ENCODE peak calls at places on chromosomes 13 and 19, in four cellular contexts. H is GM12878, E is K562, P is HepG2. Z is an unnamed sample.

GRCh38 chr13:113106666-113107065 is 1.1 kb downstream of the F7 start:
- DNase-seq in P (no peak), H (no peak), E (no peak), Z (no peak)

GRCh38 chr19:10112895-10113591 is 1.6 kb downstream of the P2RY11 start:
- DNase-seq in P (peak; percentile 47), H (no peak), E (peak; percentile 60), Z (no peak)

GRCh38 chr19:16208064-16208759 is 10.5 kb downstream of the AP1M1 start:
- DNase-seq in H (no peak), E (no peak), P (no peak), Z (no peak)

GRCh38 chr13:97124237-97124636 is 97.9 kb upstream of the MBNL2 start:
- DNase-seq in P (no peak), E (no peak), H (no peak), Z (no peak)

GRCh38 chr19:28485300-28485699 is 727.7 kb downstream of the UQCRFS1 start:
- DNase-seq in E (no peak), P (no peak), H (no peak), Z (no peak)

GRCh38 chr13:40232321-40232720 is 434.1 kb downstream of the FOXO1 start:
- DNase-seq in H (no peak), E (no peak), P (no peak), Z (no peak)

GRCh38 chr19:46515879-46516350 is 20.2 kb upstream of the PNMA8B start:
- DNase-seq in H (no peak), E (peak; percentile 79), P (peak; percentile 23), Z (peak; percentile 71)

GRCh38 chr19:7799640-7800355 is 30.2 kb upstream of the EVI5L start:
- DNase-seq in H (no peak), E (peak; percentile 60), P (peak; percentile 60), Z (peak; percentile 67)

GRCh38 chr13:80555796-80556195 is 214.9 kb upstream of the SPRY2 start:
- DNase-seq in P (no peak), H (no peak), E (peak; percentile 7), Z (no peak)

GRCh38 chr19:4067396-4068057 is 828 bp upstream of the ZBTB7A start:
- DNase-seq in E (peak; percentile 75), P (no peak), H (no peak), Z (no peak)

GRCh38 chr19:37979547-37980082 is 72.6 kb downstream of the SIPA1L3 start:
- DNase-seq in H (peak; percentile 69), E (no peak), P (peak; percentile 60), Z (no peak)

GRCh38 chr19:33394006-33394722 is 20.7 kb downstream of the CEBPG start:
- DNase-seq in P (peak; percentile 55), E (no peak), H (no peak), Z (no peak)

GRCh38 chr13:37791699-37792098 is 77.9 kb downstream of the TRPC4 start:
- DNase-seq in E (no peak), P (no peak), H (no peak), Z (no peak)

GRCh38 chr13:51729853-51730553 is 74.0 kb downstream of the DHRS12 start:
- DNase-seq in E (no peak), P (peak; percentile 70), H (no peak), Z (peak; percentile 21)

GRCh38 chr13:103044054-103044453 is 22.2 kb downstream of the SLC10A2 start:
- DNase-seq in P (no peak), H (no peak), E (no peak), Z (no peak)

GRCh38 chr13:36028359-36028758 is 102.8 kb downstream of the DCLK1 start:
- DNase-seq in P (no peak), E (no peak), H (no peak), Z (no peak)

GRCh38 chr13:53131361-53131760 is 102.7 kb downstream of the OLFM4 start:
- DNase-seq in P (no peak), E (no peak), H (no peak), Z (no peak)

GRCh38 chr13:32023096-32023495 is 8.5 kb upstream of the FRY start:
- DNase-seq in P (no peak), E (no peak), H (no peak), Z (no peak)

GRCh38 chr13:43730642-43731041 is 56.1 kb downstream of the ENOX1 start:
- DNase-seq in E (no peak), H (no peak), P (no peak), Z (no peak)

GRCh38 chr13:96992633-96993032 is 1.6 kb downstream of the OXGR1 start:
- DNase-seq in H (no peak), E (no peak), P (no peak), Z (no peak)

GRCh38 chr13:108595416-108596257 is 33.8 kb upstream of the MYO16 start:
- DNase-seq in E (no peak), P (no peak), H (no peak), Z (no peak)

GRCh38 chr19:51469629-51470028 is 8.7 kb upstream of the CEACAM18 start:
- DNase-seq in H (no peak), E (no peak), P (no peak), Z (no peak)

GRCh38 chr19:590396-590745 is 690 bp downstream of the HCN2 start:
- DNase-seq in H (no peak), E (peak; percentile 36), P (no peak), Z (no peak)

GRCh38 chr19:44308011-44308410 is 3.2 kb upstream of the ZNF235 start:
- DNase-seq in H (no peak), P (no peak), E (no peak), Z (no peak)

GRCh38 chr13:91017031-91017668 is 330.3 kb upstream of the MIR17HG start:
- DNase-seq in H (peak; percentile 9), P (no peak), E (peak; percentile 98), Z (peak; percentile 40)

GRCh38 chr13:30679483-30680330 is 55.6 kb upstream of the ALOX5AP start:
- DNase-seq in H (no peak), E (no peak), P (peak; percentile 20), Z (peak; percentile 19)

GRCh38 chr13:112249644-112250610 is 126.2 kb upstream of the SPACA7 start:
- DNase-seq in H (no peak), P (no peak), E (no peak), Z (no peak)

GRCh38 chr13:31074750-31075149 is 87.0 kb downstream of the HSPH1 start:
- DNase-seq in E (no peak), H (no peak), P (no peak), Z (no peak)

GRCh38 chr13:20772401-20773131 is 1.2 kb downstream of the EEF1AKMT1 start:
- DNase-seq in H (no peak), E (no peak), P (no peak), Z (no peak)

GRCh38 chr13:74077847-74078246 is 56.4 kb downstream of the KLF12 start:
- DNase-seq in P (no peak), E (no peak), H (no peak), Z (no peak)

GRCh38 chr13:30151398-30151797 is 156.0 kb downstream of the KATNAL1 start:
- DNase-seq in P (no peak), H (no peak), E (no peak), Z (no peak)

GRCh38 chr19:17549088-17549740 is 6.2 kb upstream of the COLGALT1 start:
- DNase-seq in E (no peak), H (no peak), P (no peak), Z (peak; percentile 36)

GRCh38 chr13:50357586-50358118 is 342.4 kb downstream of the KCNRG start:
- DNase-seq in E (peak; percentile 10), P (no peak), H (no peak), Z (no peak)

GRCh38 chr13:96963786-96964475 is 30.3 kb downstream of the OXGR1 start:
- DNase-seq in H (no peak), E (peak; percentile 5), P (no peak), Z (no peak)

GRCh38 chr13:24249586-24249985 is 59.8 kb upstream of the C1QTNF9 start:
- DNase-seq in E (no peak), P (no peak), H (no peak), Z (no peak)

GRCh38 chr19:4583961-4584669 is 24.6 kb upstream of the SEMA6B start:
- DNase-seq in E (peak; percentile 74), P (peak; percentile 97), H (no peak), Z (no peak)

GRCh38 chr13:69324109-69324886 is 783.3 kb upstream of the ATXN8OS start:
- DNase-seq in H (no peak), P (peak; percentile 3), E (no peak), Z (no peak)

GRCh38 chr13:19713186-19713965 is 69.4 kb downstream of the PSPC1 start:
- DNase-seq in E (no peak), H (peak; percentile 13), P (no peak), Z (no peak)

GRCh38 chr19:5711025-5711424 is 8.9 kb downstream of the LONP1 start:
- DNase-seq in H (no peak), P (no peak), E (peak; percentile 6), Z (no peak)
- TF ChIP-seq MYC in H (no peak), P (no peak), E (no peak), Z (no peak)

DNA sequence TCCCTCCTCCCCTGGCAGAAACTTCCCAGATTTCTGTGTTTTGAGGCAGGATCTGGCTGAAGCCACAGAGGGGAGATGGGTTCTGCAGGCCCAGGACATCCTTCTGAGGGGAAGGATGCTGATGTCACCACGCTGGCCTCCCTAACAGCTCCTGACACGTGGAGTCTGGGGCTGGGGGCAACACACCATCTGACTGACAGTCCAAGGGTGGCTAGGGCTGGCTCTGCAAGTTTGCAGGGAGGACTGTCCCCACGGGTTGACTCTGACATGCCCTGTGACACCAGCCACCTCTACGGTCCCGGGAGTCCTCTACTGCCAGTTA is 14.6 kb downstream of the PAK4 start:
- DNase-seq in H (no peak), E (no peak), P (no peak), Z (no peak)
- TF ChIP-seq ESRRA in H (no peak), E (no peak), P (no peak), Z (no peak)

DNA sequence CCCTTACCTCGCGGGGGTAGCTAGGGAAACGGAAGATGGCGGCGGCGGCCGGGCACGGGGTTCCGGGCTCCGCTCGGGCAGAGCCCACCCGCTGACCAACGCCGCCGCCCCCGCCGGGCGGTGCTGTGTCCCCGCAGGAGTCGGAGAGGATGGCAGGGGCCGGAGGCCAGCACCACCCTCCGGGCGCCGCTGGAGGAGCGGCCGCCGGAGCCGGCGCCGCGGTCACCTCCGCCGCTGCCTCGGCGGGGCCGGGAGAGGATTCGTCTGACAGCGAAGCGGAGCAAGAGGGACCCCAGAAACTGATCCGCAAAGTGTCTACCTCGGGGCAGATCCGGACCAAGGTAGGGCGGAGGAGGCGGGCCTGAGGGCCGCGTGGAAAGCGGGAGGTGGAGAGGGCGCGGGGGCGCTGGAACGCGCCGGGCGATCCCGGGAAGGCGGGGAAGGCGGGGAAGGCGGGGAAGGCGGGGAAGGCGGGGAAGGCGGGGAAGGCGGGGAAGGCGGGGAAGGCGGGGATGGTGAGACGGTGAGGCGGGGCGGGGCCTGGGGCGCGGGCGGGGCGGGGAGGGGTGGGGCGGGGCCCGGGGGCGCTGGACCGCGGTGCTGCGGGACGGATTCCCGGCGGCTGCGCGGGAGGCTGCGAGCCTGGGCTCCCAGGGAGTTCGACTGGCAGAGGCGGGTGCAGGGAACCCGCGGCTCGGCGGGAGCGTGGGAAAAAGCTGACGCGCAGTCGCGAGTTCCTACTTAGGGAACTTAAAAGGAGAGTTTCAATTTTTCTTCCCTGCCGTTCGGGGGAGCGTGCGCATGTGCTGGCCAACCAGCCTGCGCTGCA is at the start of gene DGKH:
- DNase-seq in P (no peak), H (no peak), E (peak; percentile 83), Z (peak; percentile 70)
- TF ChIP-seq MYC in P (no peak), H (no peak), E (peak; percentile 27), Z (no peak)

GRCh38 chr19:48686103-48686502 is 9.7 kb upstream of the FUT2 start:
- DNase-seq in E (no peak), P (peak; percentile 85), H (no peak), Z (no peak)

GRCh38 chr19:48685583-48685982 is 10.2 kb upstream of the FUT2 start:
- DNase-seq in H (no peak), E (no peak), P (peak; percentile 68), Z (no peak)

GRCh38 chr19:48680436-48681126 is 7.8 kb upstream of the NTN5 start:
- DNase-seq in P (no peak), E (no peak), H (no peak), Z (no peak)

GRCh38 chr19:48681127-48681470 is 8.3 kb upstream of the NTN5 start:
- DNase-seq in H (no peak), P (no peak), E (no peak), Z (no peak)

GRCh38 chr19:48683349-48683748 is 10.5 kb upstream of the NTN5 start:
- DNase-seq in E (no peak), P (no peak), H (no peak), Z (no peak)
- TF ChIP-seq ESRRA in E (no peak), P (no peak), H (no peak), Z (no peak)